ENCODE peak calls at places on chromosome 12, in ten cellular contexts. K, L, A, J, N, W, V, F, T and G are unnamed samples.

GRCh38 chr12:95742586-95742985 is 48.0 kb downstream of the NTN4 start:
- DNase-seq in K (no peak), L (no peak), A (no peak), J (no peak), N (no peak), W (no peak), V (no peak), F (no peak), T (no peak), G (no peak)

GRCh38 chr12:51373222-51373621 is 18.0 kb downstream of the GALNT6 start:
- DNase-seq in K (no peak), L (no peak), A (no peak), J (no peak), N (no peak), W (no peak), V (no peak), F (no peak), T (no peak), G (no peak)

GRCh38 chr12:1044697-1045096 is 53.7 kb downstream of the ERC1 start:
- DNase-seq in K (no peak), L (no peak), A (no peak), J (no peak), N (peak), W (no peak), V (no peak), F (peak), T (no peak), G (no peak)

GRCh38 chr12:57455374-57456144 is 452 bp downstream of the INHBE start:
- DNase-seq in K (no peak), L (peak), A (no peak), J (no peak), N (no peak), W (no peak), V (no peak), F (no peak), T (no peak), G (no peak)

GRCh38 chr12:80837342-80837978 is 100.3 kb downstream of the LIN7A start:
- DNase-seq in K (no peak), L (no peak), A (no peak), J (peak), N (peak), W (no peak), V (peak), F (peak), T (no peak), G (peak)

GRCh38 chr12:131862600-131862993 is 31.8 kb upstream of the ULK1 start:
- DNase-seq in K (no peak), L (no peak), A (no peak), J (no peak), N (no peak), W (no peak), V (no peak), F (no peak), T (no peak), G (no peak)

GRCh38 chr12:1811281-1811947 is 9.0 kb upstream of the LRTM2 start:
- DNase-seq in K (no peak), L (no peak), A (no peak), J (no peak), N (no peak), W (peak), V (no peak), F (peak), T (no peak), G (no peak)

GRCh38 chr12:46578190-46578982 is 205.8 kb upstream of the SLC38A2 start:
- DNase-seq in K (no peak), L (no peak), A (no peak), J (no peak), N (no peak), W (no peak), V (no peak), F (no peak), T (no peak), G (no peak)

GRCh38 chr12:122171399-122171798 is 2.6 kb downstream of the IL31 start:
- DNase-seq in K (no peak), L (no peak), A (no peak), J (no peak), N (no peak), W (no peak), V (no peak), F (no peak), T (no peak), G (no peak)

GRCh38 chr12:71704920-71705319 is 19.0 kb downstream of the TMEM19 start:
- DNase-seq in K (no peak), L (no peak), A (no peak), J (no peak), N (no peak), W (no peak), V (no peak), F (no peak), T (no peak), G (no peak)

GRCh38 chr12:57454566-57455373 is at the start of gene INHBE:
- DNase-seq in K (no peak), L (peak), A (no peak), J (peak), N (no peak), W (no peak), V (peak), F (peak), T (no peak), G (no peak)

GRCh38 chr12:70367268-70368141 is 1.4 kb downstream of the KCNMB4 start:
- DNase-seq in K (no peak), L (no peak), A (no peak), J (peak), N (no peak), W (no peak), V (no peak), F (peak), T (no peak), G (no peak)

GRCh38 chr12:120941846-120942405 is 36.4 kb upstream of the HNF1A start:
- DNase-seq in K (no peak), L (no peak), A (no peak), J (no peak), N (no peak), W (no peak), V (no peak), F (no peak), T (no peak), G (no peak)

GRCh38 chr12:29957835-29958234 is 174.1 kb upstream of the TMTC1 start:
- DNase-seq in K (no peak), L (no peak), A (no peak), J (no peak), N (peak), W (no peak), V (no peak), F (peak), T (no peak), G (no peak)

GRCh38 chr12:71536279-71536938 is 96.8 kb downstream of the LGR5 start:
- DNase-seq in K (no peak), L (no peak), A (no peak), J (peak), N (no peak), W (no peak), V (no peak), F (no peak), T (no peak), G (no peak)

GRCh38 chr12:72832024-72832423 is 559.9 kb downstream of the TRHDE start:
- DNase-seq in K (no peak), L (no peak), A (no peak), J (no peak), N (no peak), W (no peak), V (no peak), F (no peak), T (no peak), G (no peak)